ENCODE peak calls at places on chromosomes 13 and 19, in six cellular contexts. A is amniotic stem cell; R is stimulated activated CD8-positive, alpha-beta memory T cell treated with anti-CD3 and anti-CD28 coated beads, Interleukin-4, amount 100 ng/mL, for 24 hours; W is activated naive CD4-positive, alpha-beta T cell treated with anti-CD3 and anti-CD28 coated beads for 36 hours; Y is ecto neural progenitor cell; U is HEK293T. B is an unnamed sample.

GRCh38 chr19:1214862-1215731 is 9.5 kb downstream of the STK11 start:
- DNase-seq in R (no peak), U (no peak), W (no peak), Y (no peak), A (no peak), B (peak; percentile 48)

GRCh38 chr19:21586341-21587116 is 81.1 kb downstream of the ZNF429 start:
- DNase-seq in R (no peak), W (peak; percentile 35), U (no peak), A (no peak), Y (peak; percentile 49), B (no peak)

GRCh38 chr13:42973581-42973980 is 18.5 kb downstream of the EPSTI1 start:
- DNase-seq in U (no peak), A (no peak), Y (no peak), W (no peak), R (no peak), B (no peak)

GRCh38 chr19:36420961-36421748 is 2.7 kb upstream of the ZFP82 start:
- DNase-seq in W (no peak), U (no peak), Y (no peak), A (no peak), R (no peak), B (peak; percentile 7)

GRCh38 chr19:16587031-16588023 is 15.1 kb upstream of the SLC35E1 start:
- DNase-seq in A (no peak), R (peak; percentile 39), W (peak; percentile 84), Y (no peak), U (no peak), B (no peak)

GRCh38 chr13:44364601-44365000 is 9.0 kb upstream of the SERP2 start:
- DNase-seq in R (no peak), W (no peak), Y (peak; percentile 59), A (no peak), U (no peak), B (peak; percentile 92)

GRCh38 chr13:28394422-28394821 is 100.5 kb downstream of the FLT1 start:
- DNase-seq in Y (no peak), U (no peak), R (no peak), W (no peak), A (no peak), B (no peak)

GRCh38 chr19:18167011-18167410 is 6.6 kb upstream of the IFI30 start:
- DNase-seq in A (no peak), Y (no peak), R (no peak), U (no peak), W (no peak), B (no peak)

GRCh38 chr13:109874921-109875454 is 88.6 kb upstream of the IRS2 start:
- DNase-seq in A (no peak), U (no peak), W (no peak), Y (no peak), R (no peak), B (peak; percentile 38)

GRCh38 chr13:71021810-71022422 is 845.1 kb downstream of the DACH1 start:
- DNase-seq in R (no peak), A (no peak), W (no peak), Y (no peak), U (no peak), B (peak; percentile 38)

GRCh38 chr13:68291595-68291994 is 1061.5 kb upstream of the PCDH9 start:
- DNase-seq in U (no peak), R (no peak), W (no peak), A (no peak), Y (no peak), B (no peak)

GRCh38 chr13:29597701-29598100 is 2.2 kb upstream of the SLC7A1 start:
- DNase-seq in A (no peak), U (no peak), W (no peak), R (no peak), Y (no peak), B (no peak)

GRCh38 chr19:13920940-13921744 is 15.1 kb downstream of the CC2D1A start:
- DNase-seq in U (peak; percentile 53), A (no peak), Y (no peak), R (no peak), W (peak; percentile 59), B (peak; percentile 32)

GRCh38 chr13:24220086-24220703 is 59.7 kb downstream of the SPATA13 start:
- DNase-seq in W (peak; percentile 72), A (peak; percentile 80), Y (no peak), U (peak; percentile 58), R (peak; percentile 21), B (peak; percentile 83)

GRCh38 chr13:108455320-108455719 is 174.1 kb upstream of the MYO16 start:
- DNase-seq in Y (no peak), R (no peak), W (no peak), A (no peak), U (no peak), B (no peak)

GRCh38 chr19:54216869-54217268 is 5.9 kb downstream of the LILRB3 start:
- DNase-seq in A (no peak), U (no peak), W (no peak), Y (no peak), R (no peak), B (no peak)

GRCh38 chr13:32639502-32640105 is 53.4 kb downstream of the PDS5B start:
- DNase-seq in A (peak; percentile 54), U (peak; percentile 44), R (no peak), Y (no peak), W (peak; percentile 64), B (peak; percentile 66)

GRCh38 chr19:19214892-19215291 is 3.1 kb downstream of the NCAN start:
- DNase-seq in U (peak; percentile 74), Y (peak; percentile 91), R (no peak), W (peak; percentile 54), A (no peak), B (no peak)

GRCh38 chr13:101916758-101917474 is 464.4 kb downstream of the ITGBL1 start:
- DNase-seq in Y (no peak), W (no peak), A (no peak), U (no peak), R (no peak), B (no peak)

GRCh38 chr19:9945319-9945966 is 9.1 kb upstream of the OLFM2 start:
- DNase-seq in U (peak; percentile 36), A (peak; percentile 96), W (no peak), Y (peak; percentile 57), R (no peak), B (peak; percentile 66)

GRCh38 chr13:113623491-113624234 is 34.3 kb downstream of the ATP4B start:
- DNase-seq in R (no peak), U (no peak), A (no peak), Y (no peak), W (no peak), B (no peak)

GRCh38 chr13:24644051-24644450 is 36.2 kb upstream of the ATP12A start:
- DNase-seq in Y (no peak), U (no peak), W (no peak), R (no peak), A (no peak), B (peak; percentile 64)

GRCh38 chr19:52554216-52554971 is 15.7 kb upstream of the ZNF701 start:
- DNase-seq in Y (no peak), W (no peak), A (no peak), R (no peak), U (no peak), B (no peak)

GRCh38 chr13:79258489-79258888 is 147.6 kb downstream of the RBM26 start:
- DNase-seq in R (no peak), W (peak; percentile 35), Y (no peak), A (no peak), U (no peak), B (no peak)

B was measured in renal cortical epithelial cell.